ENCODE peak calls at places on chromosomes 2 and 18, in four cellular contexts. S is HAP-1, W is activated T-cell treated with anti-CD3 and anti-CD28 coated beads for 1 hour, Z is M059J. Q is an unnamed sample.

GRCh38 chr2:62266433-62267038 is 70.6 kb downstream of the B3GNT2 start:
- DNase-seq in Z (peak; percentile 81), S (no peak), W (no peak), Q (peak; percentile 88)

GRCh38 chr2:75533135-75533534 is 27.6 kb downstream of the EVA1A start:
- DNase-seq in Z (no peak), W (no peak), S (no peak), Q (no peak)

GRCh38 chr2:177784449-177784845 is 288.1 kb downstream of the PDE11A start:
- DNase-seq in S (no peak), W (no peak), Z (peak; percentile 83), Q (peak; percentile 91)

GRCh38 chr2:232886632-232887031 is 16.6 kb downstream of the SNORC start:
- DNase-seq in S (no peak), W (no peak), Z (no peak), Q (no peak)

GRCh38 chr18:21449367-21450250 is 150.9 kb downstream of the ESCO1 start:
- DNase-seq in Z (no peak), W (no peak), S (no peak), Q (no peak)

GRCh38 chr2:239926587-239927234 is 98.4 kb downstream of the NDUFA10 start:
- DNase-seq in Z (peak; percentile 5), S (no peak), W (no peak), Q (peak; percentile 24)

GRCh38 chr2:168698959-168699358 is 103.5 kb upstream of the NOSTRIN start:
- DNase-seq in Z (no peak), S (no peak), W (no peak), Q (no peak)

GRCh38 chr2:22893773-22894517 is 491.0 kb upstream of the KLHL29 start:
- DNase-seq in W (no peak), S (no peak), Z (peak; percentile 1), Q (no peak)

GRCh38 chr2:35822716-35823115 is 532.9 kb upstream of the CRIM1 start:
- DNase-seq in S (no peak), W (no peak), Z (no peak), Q (no peak)

GRCh38 chr2:16240459-16240858 is 300.1 kb downstream of the MYCN start:
- DNase-seq in Z (no peak), W (no peak), S (no peak), Q (no peak)

GRCh38 chr2:182649316-182649715 is 66.7 kb upstream of the DNAJC10 start:
- DNase-seq in S (peak; percentile 65), W (no peak), Z (peak; percentile 54), Q (peak; percentile 24)

GRCh38 chr2:208040199-208041171 is 15.2 kb upstream of the PLEKHM3 start:
- DNase-seq in Z (peak; percentile 73), S (peak; percentile 60), W (peak; percentile 48), Q (peak; percentile 61)

GRCh38 chr2:163198007-163198406 is 359.4 kb upstream of the KCNH7 start:
- DNase-seq in W (no peak), S (no peak), Z (no peak), Q (no peak)

GRCh38 chr18:57747809-57748680 is 55.1 kb downstream of the ATP8B1 start:
- DNase-seq in S (no peak), W (no peak), Z (no peak), Q (no peak)

GRCh38 chr2:6872412-6872811 is 5.2 kb upstream of the RSAD2 start:
- DNase-seq in S (no peak), Z (no peak), W (no peak), Q (no peak)

GRCh38 chr2:234324151-234324550 is 172.7 kb downstream of the ARL4C start:
- DNase-seq in W (no peak), Z (no peak), S (no peak), Q (no peak)

GRCh38 chr2:24050041-24050655 is 607 bp downstream of the FKBP1B start:
- DNase-seq in W (no peak), Z (peak; percentile 15), S (no peak), Q (no peak)

GRCh38 chr2:177586154-177586553 is 193.6 kb downstream of the AGPS start:
- DNase-seq in Z (no peak), S (no peak), W (no peak), Q (no peak)

GRCh38 chr18:9926223-9926894 is 12.5 kb downstream of the VAPA start:
- DNase-seq in Z (no peak), W (no peak), S (no peak), Q (no peak)

GRCh38 chr2:216362730-216363129 is 9.6 kb downstream of the MARCHF4 start:
- DNase-seq in W (no peak), Z (peak; percentile 32), S (no peak), Q (peak; percentile 55)

GRCh38 chr2:26670171-26670570 is 22.4 kb upstream of the KCNK3 start:
- DNase-seq in S (no peak), W (no peak), Z (peak; percentile 64), Q (peak; percentile 50)

GRCh38 chr2:23526114-23526513 is 141.1 kb downstream of the KLHL29 start:
- DNase-seq in Z (no peak), S (no peak), W (no peak), Q (no peak)

GRCh38 chr2:238425979-238426567 is 654 bp upstream of the ASB1 start:
- DNase-seq in W (no peak), S (peak; percentile 45), Z (peak; percentile 32), Q (peak; percentile 88)

GRCh38 chr2:53751728-53752127 is 15.9 kb upstream of the CHAC2 start:
- DNase-seq in S (peak; percentile 2), W (no peak), Z (peak; percentile 66), Q (peak; percentile 45)